ENCODE peak calls at places on chromosomes 5 and 9, in six cellular contexts. W is A673, Z is GM12865, D is GM06990, K is brain microvascular endothelial cell, A is DND-41. Y is an unnamed sample.

GRCh38 chr9:93020785-93021670 is 37.5 kb upstream of the SUSD3 start:
- DNase-seq in A (peak; percentile 26), W (no peak), K (no peak), Z (no peak), D (no peak), Y (no peak)

GRCh38 chr5:31427013-31427783 is 104.7 kb downstream of the DROSHA start:
- DNase-seq in A (no peak), Z (no peak), K (no peak), D (no peak), W (no peak), Y (no peak)

GRCh38 chr5:112248643-112249042 is 170.4 kb downstream of the EPB41L4A start:
- DNase-seq in W (no peak), K (no peak), Z (no peak), A (no peak), D (no peak), Y (no peak)

GRCh38 chr9:27351438-27351837 is 54.5 kb upstream of the EQTN start:
- DNase-seq in A (no peak), D (no peak), W (no peak), Z (no peak), K (no peak), Y (no peak)

GRCh38 chr5:136012041-136012804 is 16.6 kb upstream of the TGFBI start:
- DNase-seq in D (no peak), K (no peak), Z (no peak), A (no peak), W (peak; percentile 69), Y (no peak)

GRCh38 chr5:35898952-35899351 is 39.5 kb downstream of the CAPSL start:
- DNase-seq in W (no peak), K (no peak), D (no peak), Z (no peak), A (no peak), Y (no peak)

GRCh38 chr5:55360190-55360589 is 52.4 kb downstream of the MTREX start:
- DNase-seq in W (no peak), A (no peak), Z (no peak), K (no peak), D (no peak), Y (peak; percentile 3)

GRCh38 chr5:36305571-36306326 is 4.0 kb upstream of the RANBP3L start:
- DNase-seq in K (peak; percentile 33), W (peak; percentile 60), Z (peak; percentile 67), D (no peak), A (peak; percentile 34), Y (no peak)

GRCh38 chr5:124979174-124979573 is 232.7 kb upstream of the ZNF608 start:
- DNase-seq in D (no peak), W (no peak), A (no peak), K (no peak), Z (no peak), Y (no peak)

GRCh38 chr9:134474058-134474370 is 147.8 kb downstream of the RXRA start:
- DNase-seq in D (no peak), W (no peak), K (peak; percentile 46), A (no peak), Z (no peak), Y (no peak)

GRCh38 chr9:22975921-22976320 is 529.3 kb downstream of the DMRTA1 start:
- DNase-seq in W (no peak), D (no peak), A (no peak), K (no peak), Z (no peak), Y (no peak)

GRCh38 chr5:123033157-123033671 is 3.3 kb downstream of the PPIC start:
- DNase-seq in K (no peak), Z (no peak), W (no peak), D (no peak), A (no peak), Y (no peak)

GRCh38 chr9:132877818-132878694 is at the start of gene AK8:
- DNase-seq in W (peak; percentile 79), A (peak; percentile 76), K (peak; percentile 54), D (peak; percentile 82), Z (peak; percentile 80), Y (no peak)

GRCh38 chr9:97747201-97747965 is 50.2 kb upstream of the XPA start:
- DNase-seq in D (no peak), A (no peak), Z (no peak), W (no peak), K (no peak), Y (no peak)

GRCh38 chr9:113673726-113674125 is 202.4 kb upstream of the ZNF618 start:
- DNase-seq in A (no peak), K (no peak), Z (no peak), W (no peak), D (no peak), Y (no peak)

GRCh38 chr5:44862808-44863207 is 54.1 kb downstream of the MRPS30 start:
- DNase-seq in W (peak; percentile 35), A (no peak), Z (peak; percentile 30), D (no peak), K (no peak), Y (no peak)

GRCh38 chr9:120937127-120937526 is 10.5 kb upstream of the TRAF1 start:
- DNase-seq in A (no peak), D (no peak), Z (no peak), K (no peak), W (no peak), Y (no peak)

GRCh38 chr5:142056831-142057696 is 44.2 kb upstream of the GNPDA1 start:
- DNase-seq in D (no peak), W (peak; percentile 86), K (no peak), A (no peak), Z (no peak), Y (no peak)

GRCh38 chr5:140362875-140363630 is 3.1 kb downstream of the SLC4A9 start:
- DNase-seq in K (peak; percentile 55), D (peak; percentile 82), W (peak; percentile 79), Z (peak; percentile 85), A (peak; percentile 68), Y (no peak)

GRCh38 chr5:173643964-173644363 is 27.5 kb upstream of the BOD1 start:
- DNase-seq in Z (peak; percentile 74), A (peak; percentile 22), W (no peak), D (peak; percentile 41), K (no peak), Y (no peak)

GRCh38 chr9:95132406-95133350 is 184.8 kb downstream of the FANCC start:
- DNase-seq in D (no peak), A (no peak), K (no peak), Z (no peak), W (no peak), Y (no peak)

GRCh38 chr9:97802276-97802675 is 50.8 kb upstream of the FOXE1 start:
- DNase-seq in W (no peak), Z (no peak), A (no peak), D (no peak), K (peak; percentile 65), Y (peak; percentile 33)

DNA sequence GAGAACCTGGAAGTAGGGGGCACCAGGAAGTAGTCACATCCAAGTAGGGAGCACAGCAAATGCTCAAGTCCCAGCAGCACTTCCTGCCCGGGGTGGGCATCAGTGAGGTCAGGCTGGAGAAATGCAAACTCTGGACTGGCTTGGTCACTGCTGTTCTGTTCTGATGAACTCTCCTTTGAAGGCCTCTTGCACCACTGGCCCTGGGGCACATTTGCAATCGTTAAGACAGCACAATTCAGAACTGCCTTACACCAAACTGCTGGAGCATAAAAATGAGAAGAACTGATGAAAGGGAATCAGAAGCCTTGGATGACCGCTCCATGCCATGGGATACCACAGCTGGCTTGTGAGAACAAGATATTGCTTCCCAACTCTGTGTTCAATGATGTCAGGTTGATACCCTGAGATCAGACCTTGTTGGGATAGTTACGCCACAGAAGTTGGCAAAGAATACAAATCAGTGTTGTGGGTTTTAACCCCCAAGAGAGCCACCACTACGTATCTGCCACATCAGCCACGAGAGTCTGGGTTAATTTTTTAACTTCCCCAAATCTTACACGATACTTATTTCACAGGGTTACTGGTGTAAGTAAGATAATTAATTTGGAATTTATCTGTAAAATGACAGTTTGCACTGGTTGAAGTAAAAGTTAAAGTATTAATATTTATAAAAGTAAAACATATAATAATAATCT is 42.2 kb upstream of the ZSWIM6 start:
- DNase-seq in Z (no peak), A (no peak), W (no peak), D (no peak), K (no peak), Y (no peak)
- TF ChIP-seq CTCF in Z (no peak), A (no peak), W (no peak), D (no peak), K (no peak), Y (no peak)

GRCh38 chr5:146073239-146073900 is 32.0 kb downstream of the PLAC8L1 start:
- DNase-seq in Z (no peak), D (no peak), A (no peak), K (no peak), W (no peak), Y (no peak)
- H3K4me3 ChIP-seq in Z (no peak overlapping the region), D (no peak overlapping the region), A (no peak overlapping the region), K (no peak overlapping the region), W (no peak overlapping the region), Y (no peak overlapping the region)

GRCh38 chr9:14967450-14968321 is 57.5 kb upstream of the FREM1 start:
- DNase-seq in W (no peak), Z (no peak), D (no peak), K (no peak), A (no peak), Y (no peak)
- TF ChIP-seq CTCF in W (no peak), Z (no peak), D (no peak), K (no peak), A (no peak), Y (no peak)

DNA sequence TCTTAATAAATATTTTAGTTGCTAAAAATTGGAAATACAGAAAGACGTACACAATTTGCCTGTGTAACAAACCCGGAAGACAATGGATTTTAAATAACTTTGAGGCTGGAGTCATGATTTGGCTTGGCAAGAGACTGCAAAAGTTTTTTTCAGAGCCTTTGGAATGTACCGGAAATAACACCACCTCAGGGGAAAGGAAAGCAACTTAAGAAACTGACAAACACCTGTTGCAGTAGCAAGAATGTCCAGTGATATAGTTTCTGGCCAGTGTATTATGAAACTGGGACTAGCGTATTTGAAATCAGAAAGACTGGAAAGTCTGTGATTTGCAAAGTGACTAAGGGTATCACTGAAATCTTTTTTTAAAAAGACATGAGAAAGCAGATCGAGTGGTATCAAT is 848 bp downstream of the MUSK start:
- DNase-seq in Z (peak; percentile 45), A (no peak), K (no peak), D (no peak), W (no peak), Y (no peak)
- H3K4me3 ChIP-seq in Z (no peak overlapping the region), A (no peak overlapping the region), K (no peak overlapping the region), D (no peak overlapping the region), W (no peak overlapping the region), Y (no peak overlapping the region)

Y was measured in AG04449.